ENCODE peak calls at places on chromosomes 12 and 14, in nine cellular contexts. F is left ventricle myocardium inferior, N is neural progenitor cell, P is astrocyte of the cerebellum, L is A549, Y is lung, W is OCI-LY7, S is bronchial epithelial cell, R is AG09309. Q is an unnamed sample.
A peak's percentile ranks its signal among the peaks of the same experiment; 100 is the strongest.

GRCh38 chr12:122850695-122851350 is 15.6 kb downstream of the HIP1R start:
- DNase-seq in L (no peak), R (no peak), W (no peak), F (no peak), P (no peak), Y (no peak), N (no peak), S (no peak), Q (no peak)

GRCh38 chr14:35387209-35387608 is 17.3 kb downstream of the NFKBIA start:
- DNase-seq in S (no peak), Y (no peak), P (no peak), W (no peak), N (no peak), R (no peak), L (no peak), F (no peak), Q (no peak)

GRCh38 chr14:99687284-99688209 is 3.4 kb downstream of the CYP46A1 start:
- DNase-seq in F (no peak), P (no peak), R (no peak), N (peak; percentile 52), W (peak; percentile 67), Y (no peak), L (no peak), S (peak; percentile 13), Q (no peak)

GRCh38 chr14:73235531-73236155 is 1.7 kb upstream of the PAPLN start:
- DNase-seq in W (peak; percentile 31), Y (no peak), N (peak; percentile 83), F (no peak), R (no peak), L (no peak), P (no peak), S (no peak), Q (no peak)

GRCh38 chr12:10941916-10942607 is 3.0 kb upstream of the TAS2R14 start:
- DNase-seq in N (no peak), W (no peak), R (no peak), Y (no peak), F (no peak), L (peak; percentile 59), S (peak; percentile 95), P (no peak), Q (no peak)

GRCh38 chr12:56193025-56193578 is 3.8 kb upstream of the SMARCC2 start:
- DNase-seq in S (peak; percentile 79), N (peak; percentile 91), P (peak; percentile 84), R (peak; percentile 54), W (peak; percentile 94), F (no peak), Y (peak; percentile 85), L (peak; percentile 91), Q (no peak)

GRCh38 chr12:92295523-92295922 is 149.9 kb upstream of the BTG1 start:
- DNase-seq in S (no peak), R (peak; percentile 17), Y (no peak), F (no peak), P (no peak), L (peak; percentile 5), W (no peak), N (no peak), Q (no peak)

GRCh38 chr12:65685514-65685913 is 138.8 kb upstream of the HMGA2 start:
- DNase-seq in F (no peak), P (no peak), N (no peak), Y (no peak), L (peak; percentile 32), R (peak; percentile 16), S (peak; percentile 66), W (no peak), Q (no peak)

GRCh38 chr14:57939084-57939483 is 73.2 kb upstream of the SLC35F4 start:
- DNase-seq in W (no peak), N (no peak), P (no peak), F (no peak), Y (no peak), S (no peak), L (no peak), R (no peak), Q (no peak)

GRCh38 chr12:28253175-28253641 is 63.0 kb downstream of the CCDC91 start:
- DNase-seq in N (no peak), Y (no peak), W (no peak), S (peak; percentile 38), L (no peak), P (no peak), R (peak; percentile 18), F (no peak), Q (no peak)

GRCh38 chr14:102825307-102826095 is 48.3 kb downstream of the TRAF3 start:
- DNase-seq in N (no peak), F (no peak), L (no peak), W (no peak), P (no peak), R (no peak), S (no peak), Y (no peak), Q (no peak)

GRCh38 chr14:94100847-94101246 is 9.7 kb upstream of the IFI27 start:
- DNase-seq in L (peak; percentile 12), R (no peak), Y (no peak), F (no peak), S (peak; percentile 46), W (no peak), N (no peak), P (no peak), Q (no peak)

GRCh38 chr12:40689576-40689975 is 2.7 kb upstream of the CNTN1 start:
- DNase-seq in N (no peak), P (no peak), W (no peak), Y (no peak), R (no peak), S (peak; percentile 84), L (no peak), F (no peak), Q (no peak)

GRCh38 chr14:104346608-104347007 is 208.2 kb downstream of the KIF26A start:
- DNase-seq in S (no peak), P (no peak), L (no peak), F (no peak), R (no peak), N (no peak), W (no peak), Y (no peak), Q (no peak)

GRCh38 chr12:76830456-76830855 is 48.4 kb downstream of the CSRP2 start:
- DNase-seq in P (no peak), S (no peak), L (no peak), F (no peak), W (no peak), R (no peak), Y (no peak), N (no peak), Q (no peak)
- TF ChIP-seq CTCF in P (no peak), S (no peak), L (no peak), F (no peak), W (no peak), R (no peak), Y (no peak), N (no peak), Q (no peak)

DNA sequence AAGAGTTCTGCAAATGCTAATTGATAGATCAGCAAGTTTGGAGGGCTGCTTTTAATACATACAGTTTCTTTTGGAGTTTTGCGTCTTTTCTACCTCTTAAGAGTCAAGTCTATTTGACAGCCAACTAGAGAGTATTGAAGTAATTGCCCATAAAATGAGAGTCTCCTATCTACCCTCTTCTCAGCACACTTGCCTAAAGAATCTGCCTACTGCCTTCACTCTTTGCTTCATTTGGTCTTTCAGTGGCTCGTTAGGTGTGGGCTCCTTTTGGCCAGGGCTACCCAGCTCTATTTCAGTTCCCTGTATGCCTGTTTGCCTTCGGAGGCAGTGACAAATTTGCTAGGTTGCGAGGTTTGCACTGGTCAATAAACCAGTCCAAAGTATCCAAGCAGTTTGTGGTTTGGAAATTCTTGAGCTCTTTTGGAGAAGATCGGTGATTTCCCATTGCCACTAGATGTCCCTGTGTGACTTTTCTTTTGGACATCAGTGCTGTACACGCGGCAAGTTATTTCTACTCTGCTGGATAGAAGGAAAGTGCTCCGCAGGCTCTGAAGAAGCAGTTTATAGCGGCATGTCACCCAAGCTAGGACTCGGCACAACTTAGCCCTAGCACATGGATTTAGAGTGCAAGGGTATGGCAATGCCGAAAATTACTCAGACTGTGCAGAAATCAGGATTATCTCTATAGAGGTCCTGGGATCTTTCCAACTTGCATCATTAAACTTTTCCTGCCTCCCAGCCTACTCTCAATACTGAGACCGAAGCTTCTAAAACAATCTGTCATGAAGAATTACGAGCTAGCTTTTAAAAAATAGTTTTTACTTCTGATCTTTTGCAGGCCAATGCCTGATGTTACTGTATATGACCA is 38.6 kb downstream of the MGST1 start:
- DNase-seq in N (peak; percentile 71), W (peak; percentile 14), P (peak; percentile 61), L (peak; percentile 47), F (no peak), Y (peak; percentile 49), R (peak; percentile 3), S (peak; percentile 64), Q (no peak)
- TF ChIP-seq CTCF in N (peak; percentile 70), W (peak; percentile 64), P (peak; percentile 58), L (peak; percentile 54), F (peak; percentile 53), Y (no peak), R (peak; percentile 28), S (peak; percentile 61), Q (peak; percentile 82)

GRCh38 chr14:52919971-52920370 is 30.9 kb downstream of the FERMT2 start:
- DNase-seq in P (no peak), Y (no peak), N (no peak), W (no peak), L (no peak), R (peak; percentile 63), F (no peak), S (peak; percentile 39), Q (no peak)

GRCh38 chr14:52922656-52923055 is 28.2 kb downstream of the FERMT2 start:
- DNase-seq in R (peak; percentile 31), L (no peak), W (no peak), Y (no peak), F (no peak), P (peak; percentile 31), N (no peak), S (no peak), Q (no peak)

GRCh38 chr14:52922059-52922458 is 28.8 kb downstream of the FERMT2 start:
- DNase-seq in W (no peak), S (no peak), R (no peak), Y (no peak), F (no peak), P (no peak), N (no peak), L (no peak), Q (no peak)

GRCh38 chr14:52926994-52927393 is 23.9 kb downstream of the FERMT2 start:
- DNase-seq in P (no peak), R (no peak), S (peak; percentile 59), W (no peak), N (no peak), Y (no peak), F (no peak), L (peak; percentile 20), Q (no peak)

GRCh38 chr14:52923902-52924575 is 26.8 kb downstream of the FERMT2 start:
- DNase-seq in S (no peak), R (no peak), N (no peak), F (no peak), Y (no peak), L (peak; percentile 33), W (no peak), P (no peak), Q (no peak)
- TF ChIP-seq CTCF in S (peak; percentile 8), R (peak; percentile 11), N (peak; percentile 18), F (peak; percentile 43), Y (no peak), L (peak; percentile 35), W (peak; percentile 21), P (no peak), Q (peak; percentile 12)

DNA sequence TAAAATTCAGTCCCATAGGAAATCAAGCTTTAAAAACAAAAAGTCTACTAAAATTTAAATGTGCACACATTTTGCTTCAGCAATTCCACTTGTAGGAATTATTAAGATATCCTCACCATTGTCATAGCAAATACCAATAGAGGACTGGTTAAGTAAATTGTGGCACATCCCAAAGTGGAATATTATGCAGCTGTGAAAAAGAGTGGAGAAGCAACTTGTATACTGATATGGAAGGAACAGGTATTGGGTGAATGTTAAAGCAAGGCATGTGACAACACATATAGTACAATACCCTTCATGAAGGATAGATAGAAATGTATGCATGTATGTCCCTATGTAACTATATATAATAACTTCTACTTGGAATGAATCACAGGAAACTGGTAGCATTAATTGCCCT is 11.9 kb downstream of the KRT8 start:
- DNase-seq in R (no peak), F (no peak), P (no peak), Y (no peak), N (no peak), L (peak; percentile 34), S (no peak), W (no peak), Q (no peak)
- TF ChIP-seq CTCF in R (no peak), F (no peak), P (no peak), Y (no peak), N (no peak), L (no peak), S (no peak), W (no peak), Q (no peak)